ENCODE peak calls at places on chromosomes 5 and 9, in four cellular contexts. One of them, this sample, is unnamed.
A peak's percentile ranks its signal among the peaks of the same experiment; 100 is the strongest.

GRCh38 chr5:78699565-78700143 is 51.1 kb upstream of the LHFPL2 start:
- DNase-seq in K562: no peak
- DNase-seq in GM12878: no peak
- DNase-seq in HL-60: peak; percentile 11
- DNase-seq in this sample: no peak

GRCh38 chr5:154778534-154778933 is 23.4 kb downstream of the LARP1 start:
- DNase-seq in HL-60: no peak
- DNase-seq in K562: no peak
- DNase-seq in GM12878: no peak
- DNase-seq in this sample: no peak

GRCh38 chr5:143922718-143923117 is 110.8 kb downstream of the HMHB1 start:
- DNase-seq in HL-60: no peak
- DNase-seq in GM12878: no peak
- DNase-seq in K562: no peak
- DNase-seq in this sample: no peak

GRCh38 chr9:137300607-137301085 is 1.4 kb downstream of the NRARP start:
- DNase-seq in HL-60: no peak
- DNase-seq in GM12878: no peak
- DNase-seq in K562: peak; percentile 52
- DNase-seq in this sample: no peak

GRCh38 chr5:121489972-121490371 is 361.7 kb upstream of the FTMT start:
- DNase-seq in GM12878: no peak
- DNase-seq in K562: no peak
- DNase-seq in HL-60: no peak
- DNase-seq in this sample: no peak

GRCh38 chr9:93254806-93255519 is 71.0 kb downstream of the WNK2 start:
- DNase-seq in HL-60: no peak
- DNase-seq in K562: no peak
- DNase-seq in GM12878: no peak
- DNase-seq in this sample: no peak

GRCh38 chr9:26271495-26272122 is 593.4 kb upstream of the TUSC1 start:
- DNase-seq in HL-60: no peak
- DNase-seq in K562: no peak
- DNase-seq in GM12878: no peak
- DNase-seq in this sample: no peak

GRCh38 chr5:37799865-37800421 is 39.9 kb downstream of the GDNF start:
- DNase-seq in GM12878: no peak
- DNase-seq in HL-60: no peak
- DNase-seq in K562: no peak
- DNase-seq in this sample: no peak

GRCh38 chr9:116377179-116377790 is 223.7 kb downstream of the PAPPA start:
- DNase-seq in K562: no peak
- DNase-seq in HL-60: no peak
- DNase-seq in GM12878: no peak
- DNase-seq in this sample: no peak

GRCh38 chr5:1163879-1164278 is 37.5 kb upstream of the SLC6A19 start:
- DNase-seq in HL-60: no peak
- DNase-seq in GM12878: no peak
- DNase-seq in K562: no peak
- DNase-seq in this sample: no peak

GRCh38 chr5:37774912-37775483 is 64.8 kb downstream of the GDNF start:
- DNase-seq in K562: peak; percentile 47
- DNase-seq in HL-60: no peak
- DNase-seq in GM12878: peak; percentile 5
- DNase-seq in this sample: no peak

GRCh38 chr5:31811210-31811609 is 172.3 kb downstream of the PDZD2 start:
- DNase-seq in GM12878: no peak
- DNase-seq in HL-60: no peak
- DNase-seq in K562: no peak
- DNase-seq in this sample: no peak

GRCh38 chr9:16341176-16341575 is 529.3 kb downstream of the BNC2 start:
- DNase-seq in GM12878: no peak
- DNase-seq in K562: no peak
- DNase-seq in HL-60: no peak
- DNase-seq in this sample: no peak

GRCh38 chr5:126366199-126366560 is 57.0 kb upstream of the GRAMD2B start:
- DNase-seq in GM12878: no peak
- DNase-seq in HL-60: no peak
- DNase-seq in K562: no peak
- DNase-seq in this sample: no peak

GRCh38 chr9:126483468-126484056 is 130.2 kb upstream of the LMX1B start:
- DNase-seq in HL-60: no peak
- DNase-seq in GM12878: no peak
- DNase-seq in K562: no peak
- DNase-seq in this sample: no peak

GRCh38 chr5:7902993-7903625 is 34.2 kb downstream of the MTRR start:
- DNase-seq in HL-60: no peak
- DNase-seq in GM12878: no peak
- DNase-seq in K562: no peak
- DNase-seq in this sample: no peak

GRCh38 chr9:136592666-136593065 is 46.8 kb upstream of the NOTCH1 start:
- DNase-seq in GM12878: no peak
- DNase-seq in HL-60: no peak
- DNase-seq in K562: no peak
- DNase-seq in this sample: no peak

GRCh38 chr5:181008136-181008535 is 19.5 kb downstream of the BTNL3 start:
- DNase-seq in HL-60: no peak
- DNase-seq in K562: peak; percentile 1
- DNase-seq in GM12878: no peak
- DNase-seq in this sample: no peak

GRCh38 chr5:40383719-40384651 is 295.7 kb upstream of the PTGER4 start:
- DNase-seq in GM12878: no peak
- DNase-seq in HL-60: no peak
- DNase-seq in K562: no peak
- DNase-seq in this sample: no peak

GRCh38 chr9:135214706-135215105 is 127.2 kb downstream of the OLFM1 start:
- DNase-seq in HL-60: no peak
- DNase-seq in GM12878: no peak
- DNase-seq in K562: no peak
- DNase-seq in this sample: no peak

GRCh38 chr9:32589083-32589713 is 16.2 kb upstream of the NDUFB6 start:
- DNase-seq in HL-60: no peak
- DNase-seq in K562: no peak
- DNase-seq in GM12878: no peak
- DNase-seq in this sample: no peak

GRCh38 chr9:75775966-75776691 is 114.3 kb upstream of the PCSK5 start:
- DNase-seq in HL-60: no peak
- DNase-seq in GM12878: no peak
- DNase-seq in K562: no peak
- DNase-seq in this sample: no peak

GRCh38 chr5:95619518-95620029 is 313 bp upstream of the GPR150 start:
- DNase-seq in K562: no peak
- DNase-seq in GM12878: no peak
- DNase-seq in HL-60: no peak
- DNase-seq in this sample: no peak

GRCh38 chr9:123710299-123710698 is 219.6 kb downstream of the DENND1A start:
- DNase-seq in K562: no peak
- DNase-seq in GM12878: no peak
- DNase-seq in HL-60: no peak
- DNase-seq in this sample: no peak

GRCh38 chr5:3531320-3531986 is 64.2 kb upstream of the IRX1 start:
- DNase-seq in K562: no peak
- DNase-seq in HL-60: no peak
- DNase-seq in GM12878: no peak
- DNase-seq in this sample: no peak

GRCh38 chr9:6467006-6467625 is 54.1 kb downstream of the UHRF2 start:
- DNase-seq in HL-60: no peak
- DNase-seq in GM12878: no peak
- DNase-seq in K562: no peak
- DNase-seq in this sample: no peak

GRCh38 chr5:150630459-150631325 is 9.8 kb upstream of the SYNPO start:
- DNase-seq in K562: no peak
- DNase-seq in GM12878: no peak
- DNase-seq in HL-60: no peak
- DNase-seq in this sample: no peak

GRCh38 chr5:150630016-150630415 is 10.4 kb upstream of the SYNPO start:
- DNase-seq in GM12878: no peak
- DNase-seq in HL-60: no peak
- DNase-seq in K562: no peak
- DNase-seq in this sample: no peak

GRCh38 chr5:150633424-150633823 is 7.0 kb upstream of the SYNPO start:
- DNase-seq in GM12878: no peak
- DNase-seq in K562: no peak
- DNase-seq in HL-60: no peak
- DNase-seq in this sample: no peak

GRCh38 chr5:150631326-150631701 is 9.1 kb upstream of the SYNPO start:
- DNase-seq in HL-60: no peak
- DNase-seq in K562: no peak
- DNase-seq in GM12878: no peak
- DNase-seq in this sample: no peak

GRCh38 chr5:150632305-150633160 is 7.9 kb upstream of the SYNPO start:
- DNase-seq in HL-60: no peak
- DNase-seq in GM12878: no peak
- DNase-seq in K562: no peak
- DNase-seq in this sample: no peak
- TF ChIP-seq SPI1 in HL-60: no peak
- TF ChIP-seq SPI1 in GM12878: no peak
- TF ChIP-seq SPI1 in K562: no peak
- TF ChIP-seq SPI1 in this sample: no peak

DNA sequence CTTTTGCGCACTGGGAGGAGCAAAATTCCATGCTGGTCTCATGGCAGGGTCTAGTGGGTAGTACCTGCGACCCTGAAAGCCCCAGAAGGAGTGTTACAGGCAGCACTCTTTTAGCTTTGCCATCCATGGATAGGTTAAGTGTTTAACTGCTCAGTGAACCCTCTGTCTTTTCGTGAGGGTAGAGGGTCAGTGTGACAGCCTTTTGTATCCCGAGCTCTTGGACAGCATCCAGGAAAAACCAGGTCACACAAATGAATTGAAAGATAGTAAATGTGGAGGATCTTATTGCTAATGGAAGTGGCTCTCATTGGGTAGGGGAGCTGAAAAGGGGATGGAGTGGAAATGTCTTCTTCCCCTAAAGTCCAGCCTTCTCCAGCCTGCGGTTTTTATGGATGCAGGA is 57.8 kb upstream of the CCDC112 start:
- DNase-seq in HL-60: no peak
- DNase-seq in GM12878: no peak
- DNase-seq in K562: no peak
- DNase-seq in this sample: no peak
- TF ChIP-seq SPI1 in HL-60: no peak
- TF ChIP-seq SPI1 in GM12878: no peak
- TF ChIP-seq SPI1 in K562: no peak
- TF ChIP-seq SPI1 in this sample: no peak

GRCh38 chr5:6598351-6598900 is 34.4 kb downstream of the NSUN2 start:
- DNase-seq in GM12878: no peak
- DNase-seq in K562: no peak
- DNase-seq in HL-60: no peak
- DNase-seq in this sample: no peak
- TF ChIP-seq SPI1 in GM12878: no peak
- TF ChIP-seq SPI1 in K562: no peak
- TF ChIP-seq SPI1 in HL-60: no peak
- TF ChIP-seq SPI1 in this sample: no peak

DNA sequence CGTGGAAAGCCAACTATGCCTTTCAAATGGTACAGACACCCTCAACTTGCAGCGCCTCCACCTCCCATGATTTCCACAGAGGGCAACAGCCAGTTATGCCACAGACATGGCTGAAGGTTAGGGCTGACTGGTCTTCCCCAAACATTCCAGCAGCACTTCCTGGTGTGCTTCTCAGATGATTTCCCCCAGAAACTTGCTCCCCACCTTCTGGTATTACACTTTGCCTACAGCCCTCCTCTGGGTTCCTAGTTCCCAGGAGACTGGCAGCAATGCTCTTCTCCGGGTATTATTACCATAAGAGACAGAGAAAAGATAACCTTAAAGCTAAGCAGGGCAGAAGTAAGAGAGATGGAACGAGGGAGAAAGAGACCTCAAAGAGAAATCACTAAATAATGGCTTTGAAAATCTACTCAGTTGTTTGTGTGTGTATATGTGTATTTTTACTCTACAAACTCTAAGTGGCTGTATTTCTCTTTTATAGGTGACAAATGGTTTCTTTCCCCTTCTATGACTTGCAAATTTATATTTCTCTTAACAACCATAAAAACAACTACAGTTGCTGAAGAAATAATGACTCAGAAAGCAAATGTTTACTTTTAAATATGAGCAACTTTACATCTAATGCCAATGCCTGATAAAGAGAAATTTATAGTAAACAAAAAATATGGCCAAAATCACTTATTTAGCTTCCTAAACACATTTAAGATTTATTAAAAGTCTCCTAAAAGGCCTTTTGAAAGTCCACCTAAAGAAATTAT is 133.7 kb downstream of the PDE4D start:
- DNase-seq in GM12878: no peak
- DNase-seq in HL-60: no peak
- DNase-seq in K562: no peak
- DNase-seq in this sample: no peak
- TF ChIP-seq SPI1 in GM12878: no peak
- TF ChIP-seq SPI1 in HL-60: no peak
- TF ChIP-seq SPI1 in K562: no peak
- TF ChIP-seq SPI1 in this sample: no peak

DNA sequence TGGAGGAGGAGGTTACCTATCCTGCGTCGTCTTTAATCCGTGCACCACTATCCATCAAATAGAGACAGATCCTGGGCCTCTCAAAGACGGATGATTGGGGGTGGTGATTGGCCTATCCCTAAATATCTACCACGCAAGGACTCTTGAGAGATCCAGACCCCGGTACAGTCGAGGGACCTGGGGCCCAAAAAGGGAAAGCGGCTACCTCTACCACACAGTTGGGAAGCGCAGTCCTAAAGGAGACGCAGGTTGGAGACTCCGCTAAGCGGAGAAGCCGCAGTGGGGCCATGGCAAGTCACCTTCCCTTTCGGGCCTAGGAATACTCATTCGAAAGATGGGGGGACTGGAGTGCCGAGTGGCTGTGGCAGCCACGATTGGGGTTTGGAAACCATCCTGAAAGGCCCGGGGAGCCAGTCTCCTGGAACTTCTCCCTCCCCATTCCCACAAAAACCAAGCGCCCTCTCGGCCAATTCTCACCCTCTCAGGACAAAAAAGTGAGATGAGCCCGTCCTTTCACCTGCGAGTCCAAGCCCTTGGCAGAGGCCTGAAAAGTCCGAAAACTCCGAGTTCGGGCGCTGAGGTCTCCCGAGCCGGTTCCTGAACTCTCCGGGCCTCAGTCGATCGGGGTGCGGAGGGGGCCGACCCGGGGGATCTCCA is 499 bp upstream of the FOXE1 start:
- DNase-seq in GM12878: no peak
- DNase-seq in HL-60: no peak
- DNase-seq in K562: no peak
- DNase-seq in this sample: no peak
- TF ChIP-seq SPI1 in GM12878: no peak
- TF ChIP-seq SPI1 in HL-60: no peak
- TF ChIP-seq SPI1 in K562: no peak
- TF ChIP-seq SPI1 in this sample: no peak